ENCODE peak calls at places on chromosomes 12 and 14, in nine cellular contexts. Z, H, V, P, Y, M, F, A and G are unnamed samples.

GRCh38 chr12:65494537-65494936 is 216.1 kb downstream of the MSRB3 start:
- DNase-seq in H (no peak), A (no peak), V (no peak), Y (no peak), M (no peak), F (no peak), P (no peak), Z (no peak), G (no peak)

GRCh38 chr14:75310295-75311059 is 31.8 kb downstream of the FOS start:
- DNase-seq in Z (no peak), A (no peak), Y (peak), V (peak), M (no peak), F (peak), P (peak), H (peak), G (peak)

GRCh38 chr12:19033244-19033643 is 96.3 kb upstream of the PLEKHA5 start:
- DNase-seq in F (no peak), H (no peak), A (no peak), Y (no peak), Z (no peak), P (no peak), V (no peak), M (no peak), G (no peak)

GRCh38 chr14:94663965-94664704 is 51.9 kb downstream of the SERPINA3 start:
- DNase-seq in Z (no peak), P (no peak), H (no peak), F (peak), Y (no peak), M (no peak), A (no peak), V (no peak), G (no peak)

GRCh38 chr12:34401659-34402227 is 379.4 kb downstream of the ALG10 start:
- DNase-seq in F (peak), Z (no peak), Y (peak), V (peak), H (peak), P (no peak), A (no peak), M (no peak), G (no peak)

GRCh38 chr14:60250318-60251035 is 1.5 kb downstream of the PPM1A start:
- DNase-seq in Z (no peak), F (no peak), M (peak), A (no peak), P (no peak), Y (peak), H (peak), V (no peak), G (peak)

GRCh38 chr12:120346681-120347080 is 19.1 kb upstream of the PLA2G1B start:
- DNase-seq in F (no peak), Y (no peak), V (no peak), M (no peak), A (no peak), P (no peak), Z (no peak), H (no peak), G (peak)

GRCh38 chr12:56212360-56212759 is 9.4 kb downstream of the RNF41 start:
- DNase-seq in P (no peak), Z (no peak), M (no peak), V (no peak), Y (no peak), F (no peak), H (no peak), A (no peak), G (no peak)

GRCh38 chr14:36585100-36585499 is 2.7 kb upstream of the NKX2-8 start:
- DNase-seq in A (no peak), V (no peak), Z (no peak), P (no peak), H (no peak), F (no peak), Y (no peak), M (no peak), G (no peak)

GRCh38 chr12:53461591-53461990 is 9.7 kb downstream of the PCBP2 start:
- DNase-seq in F (no peak), H (no peak), V (no peak), M (no peak), Z (no peak), Y (no peak), A (no peak), P (no peak), G (no peak)

GRCh38 chr14:74213907-74214803 is 25.1 kb upstream of the VSX2 start:
- DNase-seq in A (no peak), F (no peak), Z (no peak), M (no peak), Y (no peak), V (no peak), H (no peak), P (no peak), G (no peak)

GRCh38 chr14:73741386-73741875 is 27.2 kb upstream of the PNMA1 start:
- DNase-seq in H (peak), V (peak), M (peak), A (no peak), P (peak), F (no peak), Z (peak), Y (peak), G (peak)

GRCh38 chr14:50360851-50361250 is 35.8 kb downstream of the CDKL1 start:
- DNase-seq in Y (no peak), F (no peak), H (no peak), A (no peak), M (no peak), P (no peak), V (no peak), Z (no peak), G (no peak)

GRCh38 chr14:21543426-21544350 is 17.5 kb upstream of the SALL2 start:
- DNase-seq in P (peak), H (no peak), Y (no peak), V (no peak), F (no peak), A (no peak), Z (no peak), M (no peak), G (no peak)

GRCh38 chr12:112001555-112001954 is 11.4 kb downstream of the TMEM116 start:
- DNase-seq in H (no peak), P (no peak), Y (no peak), A (no peak), V (no peak), Z (no peak), F (no peak), M (no peak), G (no peak)

GRCh38 chr12:54853933-54854538 is at the start of gene MUCL1:
- DNase-seq in Z (peak), Y (peak), H (peak), P (peak), M (peak), F (no peak), V (no peak), A (peak), G (peak)

GRCh38 chr14:99691111-99691885 is 7.2 kb downstream of the CYP46A1 start:
- DNase-seq in Z (no peak), P (no peak), A (no peak), F (no peak), M (no peak), Y (no peak), V (no peak), H (no peak), G (no peak)

GRCh38 chr12:509494-509893 is 49.8 kb downstream of the B4GALNT3 start:
- DNase-seq in P (no peak), F (no peak), A (no peak), V (no peak), Z (no peak), Y (no peak), M (no peak), H (no peak), G (peak)

GRCh38 chr12:88775742-88776151 is 195.5 kb upstream of the KITLG start:
- DNase-seq in Z (no peak), A (no peak), Y (no peak), P (no peak), V (no peak), F (no peak), H (no peak), M (peak), G (no peak)

GRCh38 chr14:73771848-73772705 is 57.9 kb upstream of the PNMA1 start:
- DNase-seq in Y (peak), Z (peak), P (peak), A (no peak), H (peak), F (no peak), M (no peak), V (peak), G (no peak)

GRCh38 chr12:7588703-7589329 is 76.9 kb downstream of the APOBEC1 start:
- DNase-seq in M (peak), H (peak), P (peak), A (no peak), Z (peak), V (no peak), F (no peak), Y (peak), G (peak)

GRCh38 chr14:72666610-72667009 is 227.3 kb downstream of the DPF3 start:
- DNase-seq in H (no peak), Z (no peak), P (no peak), M (peak), Y (no peak), V (no peak), A (no peak), F (no peak), G (no peak)

GRCh38 chr12:108508243-108508642 is 6.8 kb upstream of the FICD start:
- DNase-seq in V (no peak), P (no peak), A (no peak), M (peak), Y (no peak), F (no peak), Z (no peak), H (no peak), G (no peak)

GRCh38 chr12:123043536-123044001 is 63.1 kb downstream of the ARL6IP4 start:
- DNase-seq in M (peak), V (peak), F (no peak), Z (peak), Y (peak), A (peak), P (peak), H (peak), G (peak)

GRCh38 chr12:132858727-132859266 is 28.6 kb downstream of the CHFR start:
- DNase-seq in A (no peak), Y (no peak), Z (no peak), V (no peak), F (no peak), M (no peak), P (no peak), H (no peak), G (no peak)